ENCODE peak calls at places on chromosomes 12 and 14, in seven cellular contexts. D is breast epithelium, O is stomach, N is prostate gland, S is esophagus squamous epithelium, Z is IMR-90, I is tibial nerve. T is an unnamed sample.

GRCh38 chr12:13941258-13942249 is 39.8 kb downstream of the GRIN2B start:
- DNase-seq in D (no peak), O (peak; percentile 75), N (no peak), S (no peak), Z (peak; percentile 0), I (peak; percentile 13), T (no peak)

GRCh38 chr12:118645219-118645618 is 268.9 kb downstream of the SUDS3 start:
- DNase-seq in D (no peak), O (no peak), N (no peak), S (no peak), Z (no peak), I (no peak), T (no peak)

GRCh38 chr14:78595797-78596196 is 425.6 kb downstream of the NRXN3 start:
- DNase-seq in D (no peak), O (no peak), N (no peak), S (no peak), Z (no peak), I (no peak), T (no peak)

GRCh38 chr14:59630281-59630963 is 53.8 kb upstream of the CCDC175 start:
- DNase-seq in D (no peak), O (no peak), N (no peak), S (no peak), Z (no peak), I (no peak), T (no peak)

GRCh38 chr12:121579190-121579791 is 1.5 kb downstream of the KDM2B start:
- DNase-seq in D (no peak), O (peak; percentile 41), N (peak; percentile 11), S (no peak), Z (no peak), I (peak; percentile 25), T (peak; percentile 28)

GRCh38 chr12:119176267-119177055 is 2.3 kb upstream of the HSPB8 start:
- DNase-seq in D (peak; percentile 85), O (peak; percentile 78), N (peak; percentile 83), S (peak; percentile 14), Z (peak; percentile 95), I (peak; percentile 82), T (peak; percentile 97)

GRCh38 chr12:55906056-55906455 is 21.6 kb downstream of the PYM1 start:
- DNase-seq in D (no peak), O (no peak), N (no peak), S (no peak), Z (peak; percentile 76), I (no peak), T (no peak)

GRCh38 chr14:31106768-31107167 is 80.6 kb upstream of the STRN3 start:
- DNase-seq in D (no peak), O (no peak), N (no peak), S (no peak), Z (peak; percentile 56), I (no peak), T (no peak)

GRCh38 chr14:105028251-105028927 is 7.5 kb upstream of the CDCA4 start:
- DNase-seq in D (peak; percentile 84), O (no peak), N (no peak), S (no peak), Z (peak; percentile 42), I (no peak), T (no peak)

GRCh38 chr12:5948696-5949095 is 3.6 kb upstream of the ANO2 start:
- DNase-seq in D (no peak), O (no peak), N (no peak), S (no peak), Z (no peak), I (no peak), T (no peak)

GRCh38 chr14:31411218-31411727 is 9.1 kb downstream of the HEATR5A start:
- DNase-seq in D (no peak), O (no peak), N (no peak), S (no peak), Z (peak; percentile 59), I (no peak), T (no peak)

GRCh38 chr14:74516451-74517155 is 23.0 kb downstream of the ISCA2 start:
- DNase-seq in D (no peak), O (no peak), N (no peak), S (no peak), Z (peak; percentile 25), I (no peak), T (no peak)

GRCh38 chr14:74511966-74512365 is 18.4 kb downstream of the ISCA2 start:
- DNase-seq in D (no peak), O (no peak), N (no peak), S (no peak), Z (no peak), I (no peak), T (no peak)

GRCh38 chr14:74512431-74512830 is 18.9 kb downstream of the ISCA2 start:
- DNase-seq in D (no peak), O (no peak), N (no peak), S (no peak), Z (no peak), I (no peak), T (no peak)

GRCh38 chr14:74515891-74516412 is 22.4 kb downstream of the ISCA2 start:
- DNase-seq in D (no peak), O (no peak), N (no peak), S (no peak), Z (no peak), I (no peak), T (no peak)

DNA sequence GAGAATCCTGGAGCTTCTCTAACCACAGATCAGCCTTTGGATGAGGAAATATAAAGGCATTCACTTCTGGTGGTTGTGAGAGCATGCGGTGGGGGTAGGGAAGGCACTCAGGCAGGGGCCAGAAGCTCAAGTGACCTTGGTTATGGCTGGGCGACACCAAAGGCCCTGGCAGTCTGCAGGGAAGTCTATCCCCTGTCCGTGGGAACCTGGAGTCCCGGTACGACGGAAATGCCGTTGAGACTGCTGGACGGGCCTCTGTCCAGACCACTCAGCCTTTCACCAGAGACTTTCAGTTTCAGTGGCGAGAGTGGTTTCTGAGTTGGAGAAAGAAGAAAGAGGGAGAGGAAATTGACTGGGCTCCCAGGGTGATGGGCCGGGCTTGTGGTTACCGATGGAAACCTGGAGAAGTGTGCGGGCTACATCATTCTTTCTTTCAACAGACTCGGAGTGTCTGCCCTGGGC is 20.9 kb downstream of the ISCA2 start:
- DNase-seq in D (no peak), O (no peak), N (no peak), S (no peak), Z (peak; percentile 52), I (peak; percentile 43), T (no peak)
- H3K4me3 ChIP-seq in D (peak overlapping the region; percentile 14), O (no peak overlapping the region), N (no peak overlapping the region), S (no peak overlapping the region), Z (no peak overlapping the region), I (no peak overlapping the region), T (no peak overlapping the region)

GRCh38 chr12:125068391-125068790 is 3.2 kb downstream of the AACS start:
- DNase-seq in D (no peak), O (no peak), N (no peak), S (no peak), Z (no peak), I (no peak), T (no peak)

GRCh38 chr12:125065753-125066570 is 727 bp downstream of the AACS start:
- DNase-seq in D (no peak), O (no peak), N (no peak), S (no peak), Z (no peak), I (no peak), T (no peak)

GRCh38 chr12:125061229-125061628 is 4.0 kb upstream of the AACS start:
- DNase-seq in D (no peak), O (no peak), N (no peak), S (no peak), Z (no peak), I (no peak), T (no peak)

GRCh38 chr12:125064492-125064891 is 743 bp upstream of the AACS start:
- DNase-seq in D (no peak), O (no peak), N (no peak), S (no peak), Z (no peak), I (no peak), T (no peak)

GRCh38 chr12:125065021-125065752 is at the start of gene AACS:
- DNase-seq in D (peak; percentile 76), O (peak; percentile 79), N (peak; percentile 66), S (no peak), Z (peak; percentile 64), I (peak; percentile 68), T (peak; percentile 75)
- TF ChIP-seq POLR2A in D (no peak), O (no peak), N (peak; percentile 59), S (peak; percentile 43), Z (peak; percentile 67), I (peak; percentile 62), T (peak; percentile 69)

DNA sequence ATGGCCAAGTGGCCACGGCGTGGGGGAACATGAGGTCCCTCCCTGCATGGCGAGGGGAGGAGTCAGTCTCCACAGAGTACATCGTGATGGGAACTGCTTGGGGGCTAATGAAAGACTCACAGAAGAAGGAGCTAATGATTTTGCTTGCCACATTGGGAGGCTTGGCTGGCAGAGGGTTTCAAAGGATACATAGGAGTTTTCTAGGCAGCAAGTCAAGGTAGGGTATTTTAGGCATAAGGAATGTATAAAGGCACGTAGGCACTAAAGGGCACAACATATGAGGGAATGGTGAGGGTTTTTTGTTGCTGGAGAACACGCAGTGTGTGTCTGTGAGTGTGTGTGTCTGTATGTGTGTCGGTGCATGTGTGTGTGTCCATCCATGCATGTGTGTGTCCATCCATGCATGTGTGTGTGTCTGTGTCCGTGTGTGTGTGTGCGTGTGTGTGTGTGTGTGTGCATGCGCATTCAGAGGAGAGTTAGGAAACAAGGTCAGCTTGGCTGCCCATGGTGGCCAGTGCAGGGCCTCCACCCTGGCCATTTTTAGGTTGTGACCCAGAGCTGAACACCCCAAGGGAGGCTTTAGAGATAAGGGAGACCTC is 84.5 kb downstream of the BEGAIN start:
- DNase-seq in D (no peak), O (no peak), N (no peak), S (no peak), Z (no peak), I (no peak), T (no peak)
- H3K4me3 ChIP-seq in D (no peak overlapping the region), O (no peak overlapping the region), N (no peak overlapping the region), S (no peak overlapping the region), Z (no peak overlapping the region), I (no peak overlapping the region), T (no peak overlapping the region)

DNA sequence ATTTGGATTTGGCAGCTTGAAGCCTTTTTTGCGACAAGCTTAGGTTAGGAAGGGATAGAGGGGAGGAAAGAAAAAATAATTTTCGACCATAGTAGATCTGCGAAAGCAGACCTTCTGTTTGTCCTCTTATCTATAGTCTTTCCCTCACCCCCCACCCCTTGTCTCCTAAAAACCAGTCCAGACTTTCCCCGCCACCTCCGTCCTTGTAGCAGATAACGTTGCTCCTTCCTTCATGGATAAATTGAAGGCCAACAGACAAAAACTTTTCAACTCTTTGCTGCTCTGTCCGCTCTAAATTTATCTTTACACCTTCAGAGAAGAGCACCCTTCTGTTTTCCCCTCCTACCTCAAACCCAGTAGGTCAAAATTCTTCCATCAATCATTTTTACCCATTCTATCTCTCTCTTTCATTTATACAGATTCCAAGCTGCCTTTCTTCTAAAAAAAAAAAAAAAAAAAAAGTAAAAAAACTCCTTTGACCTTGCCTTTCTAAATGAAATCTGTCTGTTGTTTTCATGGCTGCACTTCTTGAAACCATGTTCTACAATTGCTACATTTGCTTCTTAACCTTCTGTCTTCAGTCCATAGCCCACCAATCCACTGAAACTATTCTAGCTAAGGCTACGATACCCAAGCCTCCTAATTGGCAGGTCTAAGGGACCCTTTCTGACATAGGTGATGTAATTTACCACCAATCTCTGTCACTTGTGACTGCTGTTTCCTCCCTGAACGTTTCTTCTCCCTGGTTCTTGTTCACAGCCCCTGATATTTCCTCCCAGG is 11.1 kb upstream of the NEMF start:
- DNase-seq in D (no peak), O (no peak), N (no peak), S (no peak), Z (no peak), I (peak; percentile 25), T (no peak)
- TF ChIP-seq POLR2A in D (no peak), O (no peak), N (no peak), S (no peak), Z (no peak), I (no peak), T (no peak)

GRCh38 chr12:91774471-91774921 is 371.1 kb downstream of the BTG1 start:
- DNase-seq in D (no peak), O (no peak), N (no peak), S (no peak), Z (peak; percentile 82), I (no peak), T (peak; percentile 36)
- H3K4me3 ChIP-seq in D (no peak overlapping the region), O (no peak overlapping the region), N (no peak overlapping the region), S (peak overlapping the region; percentile 33), Z (peak overlapping the region; percentile 39), I (no peak overlapping the region), T (no peak overlapping the region)

T was measured in uterus.